ENCODE peak calls at places on chromosome 22, in six cellular contexts. One of them, this sample, is unnamed.
A peak's percentile ranks its signal among the peaks of the same experiment; 100 is the strongest.

GRCh38 chr22:48609279-48609865 is 1218.3 kb downstream of the BRD1 start:
- DNase-seq in activated CD8-positive, alpha-beta T cell treated with anti-CD3 and anti-CD28 coated beads for 36 hours: no peak
- DNase-seq in lower lobe of right lung: no peak
- DNase-seq in Caco-2: no peak
- DNase-seq in heart left ventricle: no peak
- DNase-seq in B cell: no peak
- DNase-seq in this sample: no peak

GRCh38 chr22:32764330-32765116 is 37.0 kb upstream of the TIMP3 start:
- DNase-seq in activated CD8-positive, alpha-beta T cell treated with anti-CD3 and anti-CD28 coated beads for 36 hours: no peak
- DNase-seq in lower lobe of right lung: no peak
- DNase-seq in Caco-2: no peak
- DNase-seq in heart left ventricle: peak; percentile 76
- DNase-seq in B cell: no peak
- DNase-seq in this sample: no peak

GRCh38 chr22:50600541-50600940 is at the start of gene MAPK8IP2:
- DNase-seq in activated CD8-positive, alpha-beta T cell treated with anti-CD3 and anti-CD28 coated beads for 36 hours: no peak
- DNase-seq in lower lobe of right lung: no peak
- DNase-seq in Caco-2: peak; percentile 48
- DNase-seq in heart left ventricle: no peak
- DNase-seq in B cell: no peak
- DNase-seq in this sample: peak; percentile 69

GRCh38 chr22:30876925-30877553 is 91.5 kb downstream of the MORC2 start:
- DNase-seq in activated CD8-positive, alpha-beta T cell treated with anti-CD3 and anti-CD28 coated beads for 36 hours: no peak
- DNase-seq in lower lobe of right lung: peak; percentile 14
- DNase-seq in Caco-2: peak; percentile 3
- DNase-seq in heart left ventricle: peak; percentile 75
- DNase-seq in B cell: no peak
- DNase-seq in this sample: no peak

GRCh38 chr22:25167082-25167481 is 32.6 kb upstream of the CRYBB3 start:
- DNase-seq in activated CD8-positive, alpha-beta T cell treated with anti-CD3 and anti-CD28 coated beads for 36 hours: no peak
- DNase-seq in lower lobe of right lung: no peak
- DNase-seq in Caco-2: no peak
- DNase-seq in heart left ventricle: no peak
- DNase-seq in B cell: no peak
- DNase-seq in this sample: no peak

GRCh38 chr22:50600967-50601668 is 525 bp downstream of the MAPK8IP2 start:
- DNase-seq in activated CD8-positive, alpha-beta T cell treated with anti-CD3 and anti-CD28 coated beads for 36 hours: no peak
- DNase-seq in lower lobe of right lung: no peak
- DNase-seq in Caco-2: peak; percentile 26
- DNase-seq in heart left ventricle: no peak
- DNase-seq in B cell: no peak
- DNase-seq in this sample: peak; percentile 45

GRCh38 chr22:24118689-24119384 is 62.5 kb upstream of the SUSD2 start:
- DNase-seq in activated CD8-positive, alpha-beta T cell treated with anti-CD3 and anti-CD28 coated beads for 36 hours: no peak
- DNase-seq in lower lobe of right lung: peak; percentile 42
- DNase-seq in Caco-2: no peak
- DNase-seq in heart left ventricle: peak; percentile 84
- DNase-seq in B cell: no peak
- DNase-seq in this sample: no peak

GRCh38 chr22:29175312-29175835 is 30.3 kb upstream of the EMID1 start:
- DNase-seq in activated CD8-positive, alpha-beta T cell treated with anti-CD3 and anti-CD28 coated beads for 36 hours: no peak
- DNase-seq in lower lobe of right lung: no peak
- DNase-seq in Caco-2: no peak
- DNase-seq in heart left ventricle: no peak
- DNase-seq in B cell: no peak
- DNase-seq in this sample: no peak

GRCh38 chr22:35605787-35606492 is 11.2 kb downstream of the MB start:
- DNase-seq in activated CD8-positive, alpha-beta T cell treated with anti-CD3 and anti-CD28 coated beads for 36 hours: no peak
- DNase-seq in lower lobe of right lung: no peak
- DNase-seq in Caco-2: no peak
- DNase-seq in heart left ventricle: peak; percentile 85
- DNase-seq in B cell: no peak
- DNase-seq in this sample: no peak

GRCh38 chr22:31106651-31107205 is 640 bp downstream of the SELENOM start:
- DNase-seq in activated CD8-positive, alpha-beta T cell treated with anti-CD3 and anti-CD28 coated beads for 36 hours: no peak
- DNase-seq in lower lobe of right lung: no peak
- DNase-seq in Caco-2: no peak
- DNase-seq in heart left ventricle: peak; percentile 41
- DNase-seq in B cell: no peak
- DNase-seq in this sample: no peak

GRCh38 chr22:49291169-49291568 is 536.5 kb downstream of the BRD1 start:
- DNase-seq in activated CD8-positive, alpha-beta T cell treated with anti-CD3 and anti-CD28 coated beads for 36 hours: no peak
- DNase-seq in lower lobe of right lung: no peak
- DNase-seq in Caco-2: no peak
- DNase-seq in heart left ventricle: no peak
- DNase-seq in B cell: no peak
- DNase-seq in this sample: no peak

GRCh38 chr22:49253656-49254055 is 574.0 kb downstream of the BRD1 start:
- DNase-seq in activated CD8-positive, alpha-beta T cell treated with anti-CD3 and anti-CD28 coated beads for 36 hours: no peak
- DNase-seq in lower lobe of right lung: no peak
- DNase-seq in Caco-2: no peak
- DNase-seq in heart left ventricle: no peak
- DNase-seq in B cell: no peak
- DNase-seq in this sample: no peak

DNA sequence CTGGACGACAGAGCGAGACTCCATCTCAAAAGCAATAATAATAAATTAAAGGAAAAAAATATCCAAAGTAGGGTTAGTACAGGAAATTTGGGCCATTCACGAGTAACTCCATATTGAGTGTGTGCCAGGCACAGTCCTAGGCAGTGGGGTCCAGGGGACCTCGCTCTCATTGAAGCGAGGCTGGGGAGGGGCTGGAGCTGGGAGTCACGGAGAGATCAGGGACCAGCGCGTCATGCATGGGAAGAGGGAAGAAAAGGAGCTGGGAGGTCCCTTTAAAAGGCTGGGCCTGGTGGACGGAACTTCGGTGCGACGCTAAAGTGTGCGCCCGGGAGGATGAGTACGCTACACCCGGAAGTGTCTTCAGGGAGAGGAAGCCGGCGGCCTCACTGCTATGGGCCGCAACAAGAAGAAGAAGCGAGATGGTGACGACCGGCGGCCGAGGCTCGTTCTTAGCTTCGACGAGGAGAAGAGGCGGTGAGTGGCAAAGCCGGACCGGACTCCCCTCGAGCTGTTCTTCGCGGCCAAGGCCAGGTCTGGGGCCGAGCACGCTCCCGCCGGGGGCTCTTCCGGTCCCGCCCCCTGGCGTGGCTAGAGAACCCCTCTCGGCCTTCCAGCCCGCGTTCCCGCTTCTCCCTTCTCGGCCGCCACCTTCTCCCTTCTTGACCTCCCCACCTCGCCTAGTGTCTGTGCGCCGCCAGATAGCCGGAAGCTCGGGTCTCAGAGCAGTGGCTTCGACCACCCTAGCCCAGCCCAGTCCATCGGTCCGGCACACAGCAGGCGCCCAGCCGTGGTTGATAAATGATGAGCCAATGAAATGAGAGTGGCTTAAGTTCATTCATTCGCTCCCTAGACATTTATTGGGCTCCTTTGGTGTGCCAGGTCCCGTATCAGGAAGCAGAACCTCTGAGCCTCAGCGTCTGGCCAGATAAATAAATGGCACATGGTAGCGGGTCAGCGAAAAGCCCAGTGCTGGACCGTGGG is at the start of gene NOL12:
- DNase-seq in activated CD8-positive, alpha-beta T cell treated with anti-CD3 and anti-CD28 coated beads for 36 hours: peak; percentile 79
- DNase-seq in lower lobe of right lung: peak; percentile 88
- DNase-seq in Caco-2: peak; percentile 85
- DNase-seq in heart left ventricle: peak; percentile 83
- DNase-seq in B cell: peak; percentile 88
- DNase-seq in this sample: peak; percentile 85
- TF ChIP-seq CTCF in activated CD8-positive, alpha-beta T cell treated with anti-CD3 and anti-CD28 coated beads for 36 hours: no peak
- TF ChIP-seq CTCF in lower lobe of right lung: no peak
- TF ChIP-seq CTCF in Caco-2: no peak
- TF ChIP-seq CTCF in heart left ventricle: peak; percentile 41
- TF ChIP-seq CTCF in B cell: no peak
- TF ChIP-seq CTCF in this sample: no peak

DNA sequence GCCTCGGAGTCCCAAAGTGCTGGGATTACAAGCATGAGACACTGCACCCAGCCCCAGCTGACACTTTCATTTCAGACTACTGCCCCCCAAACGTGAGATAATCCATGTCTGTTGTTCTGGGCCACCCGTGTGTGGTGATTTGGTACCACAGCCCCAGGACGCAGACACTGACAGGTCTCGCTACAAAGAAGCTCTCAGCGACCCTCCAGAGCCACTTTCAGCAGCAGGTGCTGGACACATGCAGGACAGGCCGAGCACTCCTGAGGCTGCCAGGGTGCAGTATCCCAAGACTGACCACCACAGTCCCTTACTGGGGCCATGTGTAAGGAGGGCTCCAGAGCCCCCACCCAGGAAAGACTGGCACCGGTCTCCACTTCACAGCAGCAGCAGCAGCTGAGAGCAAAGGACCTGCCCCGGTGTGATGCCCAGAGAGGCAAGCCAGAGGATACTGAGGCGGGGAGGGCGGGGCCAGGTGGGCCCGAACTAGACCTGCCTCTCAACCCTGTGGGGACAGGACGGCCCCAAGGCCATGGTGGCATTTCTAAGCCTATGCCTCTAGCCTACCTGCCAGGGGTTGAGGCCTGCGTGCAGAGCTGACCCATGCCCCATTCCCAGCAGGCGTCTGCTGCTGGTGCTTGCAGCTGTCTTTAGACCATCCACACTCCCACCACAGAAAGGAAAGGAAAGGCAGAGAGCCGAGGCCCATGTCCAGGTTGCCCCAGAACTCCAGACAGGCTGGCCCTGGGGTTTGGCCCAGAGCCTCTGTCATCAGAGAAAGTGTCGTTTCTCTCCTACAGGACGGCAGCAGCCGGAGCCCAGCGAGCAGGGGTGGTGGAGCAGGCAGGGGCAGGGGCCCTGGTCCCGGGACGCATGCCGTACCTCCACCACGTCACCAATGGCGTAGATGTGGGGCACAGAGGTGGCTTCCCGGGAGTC is 28.0 kb upstream of the GNB1L start:
- DNase-seq in activated CD8-positive, alpha-beta T cell treated with anti-CD3 and anti-CD28 coated beads for 36 hours: peak; percentile 0
- DNase-seq in lower lobe of right lung: peak; percentile 25
- DNase-seq in Caco-2: peak; percentile 33
- DNase-seq in heart left ventricle: peak; percentile 13
- DNase-seq in B cell: no peak
- DNase-seq in this sample: no peak
- TF ChIP-seq CTCF in activated CD8-positive, alpha-beta T cell treated with anti-CD3 and anti-CD28 coated beads for 36 hours: no peak
- TF ChIP-seq CTCF in lower lobe of right lung: no peak
- TF ChIP-seq CTCF in Caco-2: no peak
- TF ChIP-seq CTCF in heart left ventricle: no peak
- TF ChIP-seq CTCF in B cell: no peak
- TF ChIP-seq CTCF in this sample: no peak

DNA sequence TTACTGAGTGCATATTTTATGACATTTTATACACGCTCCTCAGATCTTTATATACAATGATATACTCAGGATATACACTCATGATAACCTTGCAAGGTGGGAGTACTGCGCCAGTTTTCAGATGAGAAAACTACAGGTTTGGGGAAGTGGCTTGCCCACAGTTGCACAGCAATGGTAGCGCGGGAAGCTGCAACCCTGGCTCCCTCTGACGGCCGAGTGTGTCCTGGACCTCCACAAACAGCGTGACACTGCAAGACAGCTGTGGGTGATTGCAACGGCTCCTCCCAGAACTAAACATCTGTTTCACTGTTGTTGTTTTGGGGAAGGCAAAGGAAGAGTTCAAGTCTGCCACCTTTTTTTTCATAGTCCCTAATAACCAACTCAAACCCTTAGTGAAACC is 47.0 kb downstream of the PACSIN2 start:
- DNase-seq in activated CD8-positive, alpha-beta T cell treated with anti-CD3 and anti-CD28 coated beads for 36 hours: no peak
- DNase-seq in lower lobe of right lung: peak; percentile 86
- DNase-seq in Caco-2: no peak
- DNase-seq in heart left ventricle: peak; percentile 79
- DNase-seq in B cell: peak; percentile 71
- DNase-seq in this sample: no peak
- TF ChIP-seq CTCF in activated CD8-positive, alpha-beta T cell treated with anti-CD3 and anti-CD28 coated beads for 36 hours: no peak
- TF ChIP-seq CTCF in lower lobe of right lung: peak; percentile 40
- TF ChIP-seq CTCF in Caco-2: no peak
- TF ChIP-seq CTCF in heart left ventricle: peak; percentile 44
- TF ChIP-seq CTCF in B cell: peak; percentile 46
- TF ChIP-seq CTCF in this sample: peak; percentile 59

DNA sequence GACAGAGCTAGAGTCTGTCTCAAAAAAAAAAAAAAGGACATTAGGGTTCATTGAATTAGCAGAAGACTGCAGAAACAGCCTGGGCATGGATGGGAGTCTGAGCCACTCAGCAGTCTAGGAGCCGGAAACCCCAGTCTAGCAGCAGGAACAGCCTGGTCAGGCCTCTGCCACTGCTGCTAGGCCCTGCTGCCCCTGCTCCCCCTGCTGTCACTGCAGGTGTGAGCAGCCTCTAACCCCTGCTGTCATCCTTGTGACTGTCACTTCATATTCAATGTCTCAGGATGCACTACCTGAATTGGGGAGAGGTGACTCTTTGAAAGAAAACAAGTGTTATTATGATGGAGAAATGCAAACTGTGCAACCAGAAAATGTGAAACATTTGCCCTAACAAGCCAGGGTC is 7.0 kb upstream of the DDX17 start:
- DNase-seq in activated CD8-positive, alpha-beta T cell treated with anti-CD3 and anti-CD28 coated beads for 36 hours: peak; percentile 68
- DNase-seq in lower lobe of right lung: no peak
- DNase-seq in Caco-2: no peak
- DNase-seq in heart left ventricle: peak; percentile 34
- DNase-seq in B cell: peak; percentile 31
- DNase-seq in this sample: peak; percentile 32
- TF ChIP-seq CTCF in activated CD8-positive, alpha-beta T cell treated with anti-CD3 and anti-CD28 coated beads for 36 hours: peak; percentile 49
- TF ChIP-seq CTCF in lower lobe of right lung: no peak
- TF ChIP-seq CTCF in Caco-2: peak; percentile 65
- TF ChIP-seq CTCF in heart left ventricle: no peak
- TF ChIP-seq CTCF in B cell: no peak
- TF ChIP-seq CTCF in this sample: peak; percentile 63

This sample was measured in GM13977.